ENCODE peak calls at places on chromosomes 12 and 14, in five cellular contexts. Z is activated T-cell treated with anti-CD3 and anti-CD28 coated beads for 48 hours, I is IMR-90, N is heart left ventricle, E is AG20443. Q is an unnamed sample.

GRCh38 chr14:72553161-72553560 is 340.7 kb downstream of the DPF3 start:
- DNase-seq in Z (no peak), I (peak), N (no peak), E (no peak), Q (no peak)

GRCh38 chr12:29516431-29516875 is 19.0 kb upstream of the OVCH1 start:
- DNase-seq in Z (no peak), I (peak), N (no peak), E (no peak), Q (no peak)

GRCh38 chr12:13101854-13102375 is 1.6 kb downstream of the GSG1 start:
- DNase-seq in Z (peak), I (peak), N (no peak), E (no peak), Q (peak)

GRCh38 chr12:12922191-12922616 is 29.8 kb downstream of the GPRC5D start:
- DNase-seq in Z (no peak), I (peak), N (peak), E (peak), Q (no peak)

GRCh38 chr14:103257211-103257962 is 76.7 kb upstream of the EIF5 start:
- DNase-seq in Z (no peak), I (peak), N (no peak), E (no peak), Q (no peak)

GRCh38 chr14:78790262-78790661 is 620.1 kb downstream of the NRXN3 start:
- DNase-seq in Z (no peak), I (no peak), N (no peak), E (no peak), Q (no peak)

GRCh38 chr12:116196752-116197718 is 80.5 kb downstream of the MED13L start:
- DNase-seq in Z (no peak), I (no peak), N (no peak), E (no peak), Q (no peak)

GRCh38 chr14:35678403-35679028 is 130.6 kb downstream of the RALGAPA1 start:
- DNase-seq in Z (no peak), I (no peak), N (no peak), E (no peak), Q (no peak)

GRCh38 chr14:59482471-59483331 is 1.5 kb downstream of the L3HYPDH start:
- DNase-seq in Z (no peak), I (peak), N (peak), E (peak), Q (no peak)

GRCh38 chr14:36339817-36340216 is 19.4 kb upstream of the MBIP start:
- DNase-seq in Z (no peak), I (no peak), N (no peak), E (no peak), Q (no peak)

GRCh38 chr14:29796853-29797252 is 130.8 kb downstream of the PRKD1 start:
- DNase-seq in Z (no peak), I (no peak), N (no peak), E (no peak), Q (no peak)

GRCh38 chr12:20350495-20350894 is 17.8 kb upstream of the PDE3A start:
- DNase-seq in Z (no peak), I (peak), N (no peak), E (no peak), Q (no peak)

GRCh38 chr14:78152246-78153068 is 17.7 kb upstream of the NRXN3 start:
- DNase-seq in Z (no peak), I (no peak), N (no peak), E (no peak), Q (no peak)

GRCh38 chr12:8087666-8088065 is 5.6 kb downstream of the NECAP1 start:
- DNase-seq in Z (no peak), I (no peak), N (no peak), E (no peak), Q (no peak)

GRCh38 chr12:28497889-28498411 is 307.7 kb downstream of the CCDC91 start:
- DNase-seq in Z (no peak), I (peak), N (no peak), E (peak), Q (no peak)

GRCh38 chr12:122368361-122369073 is 54.0 kb downstream of the CLIP1 start:
- DNase-seq in Z (no peak), I (peak), N (no peak), E (peak), Q (no peak)

GRCh38 chr14:88422036-88422435 is 36.6 kb downstream of the SPATA7 start:
- DNase-seq in Z (no peak), I (no peak), N (no peak), E (no peak), Q (no peak)

GRCh38 chr12:52082988-52083637 is 3.6 kb downstream of the SMIM41 start:
- DNase-seq in Z (peak), I (peak), N (peak), E (peak), Q (peak)

GRCh38 chr14:48398675-48399282 is 723.4 kb upstream of the MDGA2 start:
- DNase-seq in Z (no peak), I (peak), N (no peak), E (peak), Q (no peak)

GRCh38 chr14:64337901-64338615 is 43.9 kb upstream of the ESR2 start:
- DNase-seq in Z (peak), I (peak), N (peak), E (peak), Q (no peak)

GRCh38 chr12:15216036-15216889 is 5.0 kb downstream of the RERG start:
- DNase-seq in Z (no peak), I (no peak), N (no peak), E (no peak), Q (no peak)

GRCh38 chr12:16350682-16351081 is 3.2 kb downstream of the MGST1 start:
- DNase-seq in Z (no peak), I (peak), N (no peak), E (peak), Q (no peak)

GRCh38 chr12:64522316-64522715 is 70.4 kb downstream of the TBK1 start:
- DNase-seq in Z (no peak), I (peak), N (no peak), E (peak), Q (no peak)

GRCh38 chr14:45199246-45199645 is 53.8 kb downstream of the MIS18BP1 start:
- DNase-seq in Z (no peak), I (peak), N (no peak), E (peak), Q (no peak)

GRCh38 chr12:81668475-81668874 is 90.7 kb downstream of the PPFIA2 start:
- DNase-seq in Z (no peak), I (peak), N (no peak), E (peak), Q (peak)

GRCh38 chr12:93025145-93026103 is 96.3 kb upstream of the EEA1 start:
- DNase-seq in Z (no peak), I (peak), N (no peak), E (peak), Q (no peak)

GRCh38 chr14:100294213-100294962 is 11.9 kb downstream of the SLC25A29 start:
- DNase-seq in Z (no peak), I (no peak), N (peak), E (peak), Q (no peak)

GRCh38 chr12:56029166-56029519 is 8.3 kb downstream of the IKZF4 start:
- DNase-seq in Z (no peak), I (peak), N (no peak), E (peak), Q (no peak)

GRCh38 chr14:52267501-52268190 is at the start of gene PTGDR:
- DNase-seq in Z (peak), I (no peak), N (peak), E (peak), Q (peak)

GRCh38 chr12:43336962-43337555 is 214.9 kb downstream of the ADAMTS20 start:
- DNase-seq in Z (no peak), I (peak), N (no peak), E (peak), Q (no peak)

GRCh38 chr12:69002969-69003368 is 70.0 kb upstream of the CPM start:
- DNase-seq in Z (no peak), I (peak), N (no peak), E (no peak), Q (no peak)

GRCh38 chr14:37816135-37816534 is 220.7 kb downstream of the TTC6 start:
- DNase-seq in Z (no peak), I (no peak), N (no peak), E (no peak), Q (no peak)

GRCh38 chr12:14716848-14717444 is 20.5 kb upstream of the GUCY2C start:
- DNase-seq in Z (peak), I (peak), N (no peak), E (peak), Q (peak)

GRCh38 chr14:95609398-95609990 is 74.6 kb downstream of the GLRX5 start:
- DNase-seq in Z (no peak), I (peak), N (no peak), E (peak), Q (no peak)